ENCODE peak calls at places on chromosomes 12 and 14, in six cellular contexts. W, J, D, I, L and Y are unnamed samples.

GRCh38 chr12:93015970-93016751 is 87.1 kb upstream of the EEA1 start:
- DNase-seq in W (no peak), J (no peak), D (no peak), I (peak; percentile 40), L (no peak), Y (no peak)

GRCh38 chr12:65885716-65886115 is 61.4 kb downstream of the HMGA2 start:
- DNase-seq in W (no peak), J (no peak), D (no peak), I (no peak), L (no peak), Y (no peak)

GRCh38 chr12:104222981-104223380 is 7.4 kb downstream of the TXNRD1 start:
- DNase-seq in W (no peak), J (no peak), D (no peak), I (no peak), L (no peak), Y (no peak)

GRCh38 chr14:29548948-29549370 is 378.7 kb downstream of the PRKD1 start:
- DNase-seq in W (no peak), J (no peak), D (peak; percentile 50), I (peak; percentile 71), L (no peak), Y (peak; percentile 49)

GRCh38 chr12:77841467-77842054 is 10.9 kb downstream of the NAV3 start:
- DNase-seq in W (no peak), J (no peak), D (no peak), I (no peak), L (no peak), Y (no peak)

GRCh38 chr14:55819610-55820304 is 239.8 kb downstream of the KTN1 start:
- DNase-seq in W (no peak), J (no peak), D (no peak), I (no peak), L (no peak), Y (no peak)

GRCh38 chr12:70994217-70994788 is 73.8 kb upstream of the PTPRR start:
- DNase-seq in W (no peak), J (no peak), D (peak; percentile 22), I (peak; percentile 81), L (no peak), Y (no peak)

GRCh38 chr14:101968186-101968585 is 3.8 kb downstream of the DYNC1H1 start:
- DNase-seq in W (no peak), J (no peak), D (no peak), I (no peak), L (no peak), Y (no peak)

GRCh38 chr12:46831335-46832083 is 5.7 kb upstream of the SLC38A4 start:
- DNase-seq in W (no peak), J (no peak), D (no peak), I (no peak), L (peak; percentile 57), Y (peak; percentile 20)

GRCh38 chr12:6430124-6430989 is 14.4 kb upstream of the CD27 start:
- DNase-seq in W (no peak), J (no peak), D (no peak), I (peak; percentile 96), L (no peak), Y (peak; percentile 87)

GRCh38 chr12:121536058-121536928 is 44.5 kb downstream of the KDM2B start:
- DNase-seq in W (peak; percentile 33), J (peak; percentile 87), D (peak; percentile 40), I (peak; percentile 64), L (peak; percentile 93), Y (peak; percentile 88)

GRCh38 chr12:113757223-113758002 is 208.7 kb downstream of the RBM19 start:
- DNase-seq in W (no peak), J (peak; percentile 49), D (no peak), I (no peak), L (peak; percentile 53), Y (no peak)

GRCh38 chr14:34688470-34689206 is 25.8 kb downstream of the CFL2 start:
- DNase-seq in W (no peak), J (no peak), D (no peak), I (no peak), L (no peak), Y (no peak)

GRCh38 chr14:56811596-56812363 is 1.5 kb upstream of the OTX2 start:
- DNase-seq in W (no peak), J (no peak), D (no peak), I (no peak), L (peak; percentile 74), Y (no peak)

GRCh38 chr12:22729898-22730443 is 105.0 kb downstream of the ETNK1 start:
- DNase-seq in W (no peak), J (no peak), D (no peak), I (peak; percentile 95), L (no peak), Y (no peak)

GRCh38 chr12:88575361-88575959 is 4.8 kb downstream of the KITLG start:
- DNase-seq in W (no peak), J (no peak), D (peak; percentile 31), I (no peak), L (no peak), Y (no peak)

GRCh38 chr14:75542585-75543091 is 20.4 kb downstream of the BATF start:
- DNase-seq in W (peak; percentile 65), J (no peak), D (no peak), I (no peak), L (no peak), Y (peak; percentile 73)